ENCODE peak calls at places on chromosomes 6 and 20, in five cellular contexts. W is stimulated activated CD8-positive, alpha-beta memory T cell treated with anti-CD3 and anti-CD28 coated beads, Interleukin-2, amount 100 ng/mL, for 1 hour; H is A549; U is uterus; C is T-helper 1 cell. Q is an unnamed sample.

GRCh38 chr6:44327096-44327495 is 13.9 kb upstream of the AARS2 start:
- DNase-seq in C (no peak), H (no peak), U (no peak), W (no peak), Q (no peak)

GRCh38 chr6:128713461-128713860 is 169.5 kb upstream of the LAMA2 start:
- DNase-seq in U (no peak), H (no peak), C (no peak), W (no peak), Q (no peak)

GRCh38 chr6:165636415-165637048 is 26.5 kb downstream of the PDE10A start:
- DNase-seq in C (no peak), W (no peak), H (no peak), U (no peak), Q (no peak)

GRCh38 chr6:133756046-133756445 is 132.9 kb upstream of the TCF21 start:
- DNase-seq in H (no peak), C (no peak), U (no peak), W (no peak), Q (no peak)

GRCh38 chr20:61389077-61389476 is 137.0 kb downstream of the CDH4 start:
- DNase-seq in H (no peak), W (no peak), U (no peak), C (no peak), Q (no peak)

GRCh38 chr6:140043357-140043756 is 668.9 kb upstream of the CITED2 start:
- DNase-seq in U (no peak), C (no peak), W (no peak), H (peak; percentile 73), Q (no peak)

GRCh38 chr20:17518339-17519052 is 12.7 kb downstream of the BFSP1 start:
- DNase-seq in H (no peak), C (no peak), U (no peak), W (no peak), Q (no peak)

GRCh38 chr6:81751388-81752083 is 945 bp downstream of the TENT5A start:
- DNase-seq in C (peak; percentile 13), U (peak; percentile 58), H (peak; percentile 14), W (peak; percentile 5), Q (no peak)

GRCh38 chr20:63315240-63315981 is 22.4 kb downstream of the COL20A1 start:
- DNase-seq in H (no peak), C (no peak), W (no peak), U (no peak), Q (no peak)

GRCh38 chr20:15399781-15400180 is 1062.4 kb upstream of the FLRT3 start:
- DNase-seq in U (no peak), H (no peak), C (no peak), W (no peak), Q (no peak)

GRCh38 chr20:35311409-35311808 is 19.2 kb upstream of the FAM83C start:
- DNase-seq in C (no peak), U (no peak), W (no peak), H (peak; percentile 69), Q (no peak)

GRCh38 chr20:3808141-3808479 is 12.0 kb downstream of the CDC25B start:
- DNase-seq in C (no peak), H (peak; percentile 99), W (no peak), U (peak; percentile 78), Q (peak; percentile 49)

GRCh38 chr20:59015411-59015810 is 3.8 kb upstream of the TUBB1 start:
- DNase-seq in W (no peak), H (no peak), U (no peak), C (no peak), Q (no peak)

GRCh38 chr20:43942661-43943285 is 28.1 kb downstream of the TOX2 start:
- DNase-seq in C (no peak), U (no peak), H (peak; percentile 38), W (no peak), Q (no peak)

GRCh38 chr6:35258336-35258735 is 1.2 kb upstream of the ZNF76 start:
- DNase-seq in C (no peak), H (no peak), U (no peak), W (no peak), Q (no peak)

GRCh38 chr20:63686492-63687321 is 9.7 kb upstream of the TNFRSF6B start:
- DNase-seq in C (no peak), H (peak; percentile 69), U (peak; percentile 69), W (no peak), Q (no peak)

GRCh38 chr6:73521351-73522254 is 771 bp upstream of the EEF1A1 start:
- DNase-seq in H (peak; percentile 53), W (peak; percentile 42), U (no peak), C (no peak), Q (no peak)

GRCh38 chr20:14288341-14289330 is 48.8 kb downstream of the FLRT3 start:
- DNase-seq in C (no peak), W (no peak), H (peak; percentile 42), U (no peak), Q (no peak)